ENCODE peak calls at places on chromosomes 12 and 14, in four cellular contexts. One of them, this sample, is unnamed.

GRCh38 chr14:95886366-95886765 is 9.7 kb downstream of the TUNAR start:
- DNase-seq in amniotic stem cell: no peak
- DNase-seq in mesothelial cell of epicardium: no peak
- DNase-seq in stimulated activated CD4-positive, alpha-beta T cell treated with anti-CD3 and anti-CD28 coated beads, Interleukin-12 subunit alpha, Interleukin-12 subunit beta, amount 100 ng/mL, for 4 hours: no peak
- DNase-seq in this sample: no peak

GRCh38 chr14:68593806-68594536 is 198.9 kb downstream of the ZFP36L1 start:
- DNase-seq in mesothelial cell of epicardium: no peak
- DNase-seq in stimulated activated CD4-positive, alpha-beta T cell treated with anti-CD3 and anti-CD28 coated beads, Interleukin-12 subunit alpha, Interleukin-12 subunit beta, amount 100 ng/mL, for 4 hours: no peak
- DNase-seq in amniotic stem cell: no peak
- DNase-seq in this sample: no peak

GRCh38 chr12:40105265-40105514 is 691 bp downstream of the SLC2A13 start:
- DNase-seq in mesothelial cell of epicardium: no peak
- DNase-seq in stimulated activated CD4-positive, alpha-beta T cell treated with anti-CD3 and anti-CD28 coated beads, Interleukin-12 subunit alpha, Interleukin-12 subunit beta, amount 100 ng/mL, for 4 hours: no peak
- DNase-seq in amniotic stem cell: no peak
- DNase-seq in this sample: no peak

GRCh38 chr12:89665556-89665955 is 43.1 kb downstream of the ATP2B1 start:
- DNase-seq in mesothelial cell of epicardium: no peak
- DNase-seq in stimulated activated CD4-positive, alpha-beta T cell treated with anti-CD3 and anti-CD28 coated beads, Interleukin-12 subunit alpha, Interleukin-12 subunit beta, amount 100 ng/mL, for 4 hours: no peak
- DNase-seq in amniotic stem cell: no peak
- DNase-seq in this sample: no peak

GRCh38 chr12:112382866-112383265 is 635 bp upstream of the HECTD4 start:
- DNase-seq in amniotic stem cell: no peak
- DNase-seq in mesothelial cell of epicardium: no peak
- DNase-seq in stimulated activated CD4-positive, alpha-beta T cell treated with anti-CD3 and anti-CD28 coated beads, Interleukin-12 subunit alpha, Interleukin-12 subunit beta, amount 100 ng/mL, for 4 hours: no peak
- DNase-seq in this sample: no peak

GRCh38 chr14:89654998-89655397 is 238.0 kb upstream of the FOXN3 start:
- DNase-seq in amniotic stem cell: no peak
- DNase-seq in stimulated activated CD4-positive, alpha-beta T cell treated with anti-CD3 and anti-CD28 coated beads, Interleukin-12 subunit alpha, Interleukin-12 subunit beta, amount 100 ng/mL, for 4 hours: no peak
- DNase-seq in mesothelial cell of epicardium: no peak
- DNase-seq in this sample: no peak

GRCh38 chr14:61713724-61714437 is 18.6 kb downstream of the HIF1A start:
- DNase-seq in amniotic stem cell: no peak
- DNase-seq in stimulated activated CD4-positive, alpha-beta T cell treated with anti-CD3 and anti-CD28 coated beads, Interleukin-12 subunit alpha, Interleukin-12 subunit beta, amount 100 ng/mL, for 4 hours: no peak
- DNase-seq in mesothelial cell of epicardium: no peak
- DNase-seq in this sample: no peak

GRCh38 chr12:124532331-124532750 is 35.1 kb downstream of the NCOR2 start:
- DNase-seq in mesothelial cell of epicardium: peak; percentile 54
- DNase-seq in amniotic stem cell: no peak
- DNase-seq in stimulated activated CD4-positive, alpha-beta T cell treated with anti-CD3 and anti-CD28 coated beads, Interleukin-12 subunit alpha, Interleukin-12 subunit beta, amount 100 ng/mL, for 4 hours: no peak
- DNase-seq in this sample: no peak

This sample was measured in smooth muscle cell of the brain vasculature.